ENCODE peak calls at places on chromosomes 6 and 20, in nine cellular contexts. G, C, B, U, E, K, A, R and L are unnamed samples.
A peak's percentile ranks its signal among the peaks of the same experiment; 100 is the strongest.

GRCh38 chr6:123898669-123899068 is 95.0 kb downstream of the NKAIN2 start:
- DNase-seq in G (no peak), C (no peak), B (no peak), U (no peak), E (no peak), K (no peak), A (no peak), R (no peak), L (no peak)

GRCh38 chr20:61445741-61446140 is 193.7 kb downstream of the CDH4 start:
- DNase-seq in G (no peak), C (no peak), B (no peak), U (no peak), E (no peak), K (no peak), A (no peak), R (no peak), L (no peak)

GRCh38 chr6:6712258-6712978 is 123.9 kb downstream of the LY86 start:
- DNase-seq in G (no peak), C (no peak), B (no peak), U (no peak), E (peak; percentile 18), K (peak; percentile 38), A (no peak), R (peak; percentile 72), L (peak; percentile 44)

GRCh38 chr6:89023591-89024441 is 56.7 kb upstream of the PNRC1 start:
- DNase-seq in G (no peak), C (peak; percentile 46), B (no peak), U (peak; percentile 83), E (no peak), K (no peak), A (no peak), R (no peak), L (no peak)

GRCh38 chr6:149628865-149629544 is 19.5 kb downstream of the KATNA1 start:
- DNase-seq in G (no peak), C (no peak), B (no peak), U (no peak), E (no peak), K (no peak), A (no peak), R (no peak), L (no peak)

GRCh38 chr20:38610521-38610920 is 8.9 kb downstream of the ARHGAP40 start:
- DNase-seq in G (no peak), C (no peak), B (no peak), U (no peak), E (no peak), K (no peak), A (no peak), R (no peak), L (no peak)

GRCh38 chr6:158053377-158054313 is 72.0 kb downstream of the SYNJ2 start:
- DNase-seq in G (no peak), C (no peak), B (no peak), U (no peak), E (no peak), K (no peak), A (no peak), R (no peak), L (no peak)

GRCh38 chr6:161963634-161964244 is 689.9 kb upstream of the AGPAT4 start:
- DNase-seq in G (no peak), C (no peak), B (no peak), U (no peak), E (no peak), K (no peak), A (peak; percentile 55), R (no peak), L (no peak)

GRCh38 chr6:113178349-113178748 is 678.8 kb upstream of the MARCKS start:
- DNase-seq in G (no peak), C (no peak), B (no peak), U (no peak), E (no peak), K (no peak), A (no peak), R (no peak), L (no peak)

GRCh38 chr20:17225891-17226409 is 890 bp upstream of the PCSK2 start:
- DNase-seq in G (no peak), C (no peak), B (no peak), U (peak; percentile 49), E (no peak), K (no peak), A (peak; percentile 67), R (no peak), L (no peak)
- H3K27me3 ChIP-seq in G (peaks cover 28% of the 10 kb centered on the region), C (no peaks in the 10 kb centered on the region), B (no peaks in the 10 kb centered on the region), U (peaks cover 8% of the 10 kb centered on the region), E (no peaks in the 10 kb centered on the region), K (peaks cover 12% of the 10 kb centered on the region), A (peaks cover 62% of the 10 kb centered on the region), R (peaks cover 84% of the 10 kb centered on the region), L (peaks cover 51% of the 10 kb centered on the region)

GRCh38 chr20:36234771-36235320 is 1.4 kb upstream of the AAR2 start:
- DNase-seq in G (no peak), C (no peak), B (no peak), U (no peak), E (no peak), K (no peak), A (no peak), R (no peak), L (no peak)
- H3K4me3 ChIP-seq in G (no peak overlapping the region), C (no peak overlapping the region), B (no peak overlapping the region), U (no peak overlapping the region), E (no peak overlapping the region), K (no peak overlapping the region), A (no peak overlapping the region), R (no peak overlapping the region), L (no peak overlapping the region)

DNA sequence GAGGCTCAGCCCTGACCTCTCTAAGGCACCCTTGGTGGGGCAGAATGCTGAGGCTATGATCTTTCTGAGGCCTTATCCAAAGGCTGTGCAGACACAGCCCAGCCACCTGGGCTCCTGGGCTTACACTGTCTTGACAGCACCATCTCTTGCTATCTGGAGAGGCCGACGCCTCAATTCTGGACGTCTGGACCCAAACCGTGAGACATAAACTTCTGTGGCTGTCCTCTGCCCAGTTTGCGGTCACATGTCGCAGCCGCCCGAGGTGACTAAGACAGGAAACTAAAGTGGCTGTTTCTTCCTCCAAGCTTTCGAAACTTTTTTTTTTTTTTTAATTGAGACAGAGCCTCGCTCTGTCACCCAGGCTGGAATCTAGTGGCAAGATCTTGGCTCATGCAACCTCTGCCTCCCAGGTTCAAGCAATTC is 49.3 kb downstream of the PRR18 start:
- DNase-seq in G (peak; percentile 82), C (no peak), B (no peak), U (peak; percentile 66), E (peak; percentile 20), K (no peak), A (no peak), R (no peak), L (peak; percentile 78)
- H3K27me3 ChIP-seq in G (peaks cover 4% of the 10 kb centered on the region), C (peaks cover under 1% of the 10 kb centered on the region), B (no peaks in the 10 kb centered on the region), U (no peaks in the 10 kb centered on the region), E (no peaks in the 10 kb centered on the region), K (no peaks in the 10 kb centered on the region), A (peaks cover 61% of the 10 kb centered on the region), R (peaks cover 38% of the 10 kb centered on the region), L (no peaks in the 10 kb centered on the region)

DNA sequence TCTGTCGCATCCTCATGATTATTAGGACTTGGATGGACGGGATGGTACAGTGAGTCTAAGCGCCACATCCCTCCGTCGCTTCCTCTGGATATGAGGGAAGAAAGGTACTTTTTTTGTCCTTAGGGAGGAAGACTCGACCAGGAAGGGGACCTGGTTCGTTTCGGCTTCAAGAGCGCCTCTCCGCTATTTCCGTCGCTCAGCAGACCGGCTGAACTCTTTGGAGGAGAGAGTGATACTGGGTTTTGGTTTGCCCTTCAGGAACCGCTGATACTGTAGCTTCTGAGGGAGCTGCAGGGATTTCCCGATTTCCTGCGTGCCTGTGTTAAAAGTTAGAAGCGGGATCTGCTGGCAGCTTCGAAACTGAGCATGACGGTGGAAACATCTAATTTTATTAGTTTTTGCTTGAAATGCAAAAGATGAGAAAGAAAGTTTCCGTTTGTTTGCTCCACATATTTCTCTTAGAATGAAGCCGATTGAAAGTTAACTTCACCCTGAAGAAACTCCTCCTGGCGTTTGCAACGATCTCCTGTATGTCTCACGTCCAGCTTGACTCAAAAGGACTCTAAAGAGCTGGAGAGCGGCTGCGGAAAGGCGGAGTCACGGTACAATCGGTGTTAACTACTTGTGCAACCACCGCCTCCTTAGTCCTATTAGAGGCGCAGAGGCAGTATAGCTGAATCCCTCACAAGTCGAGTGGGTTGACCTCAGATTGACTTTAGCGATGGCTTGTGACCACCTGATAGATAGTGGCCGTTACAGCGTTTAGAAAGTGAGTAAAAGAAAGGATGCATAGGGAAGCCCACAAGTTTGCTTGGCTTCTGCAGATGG is 129.4 kb downstream of the TRIM27 start:
- DNase-seq in G (no peak), C (no peak), B (no peak), U (no peak), E (no peak), K (no peak), A (peak; percentile 82), R (no peak), L (no peak)
- H3K4me3 ChIP-seq in G (no peak overlapping the region), C (no peak overlapping the region), B (no peak overlapping the region), U (no peak overlapping the region), E (no peak overlapping the region), K (no peak overlapping the region), A (peak overlapping the region; percentile 68), R (no peak overlapping the region), L (no peak overlapping the region)

GRCh38 chr20:6870559-6870958 is 103.1 kb downstream of the BMP2 start:
- DNase-seq in G (no peak), C (no peak), B (no peak), U (no peak), E (no peak), K (no peak), A (no peak), R (no peak), L (no peak)
- H3K27me3 ChIP-seq in G (no peaks in the 10 kb centered on the region), C (no peaks in the 10 kb centered on the region), B (no peaks in the 10 kb centered on the region), U (no peaks in the 10 kb centered on the region), E (no peaks in the 10 kb centered on the region), K (no peaks in the 10 kb centered on the region), A (no peaks in the 10 kb centered on the region), R (no peaks in the 10 kb centered on the region), L (no peaks in the 10 kb centered on the region)

GRCh38 chr6:118476554-118476953 is 71.5 kb upstream of the PLN start:
- DNase-seq in G (no peak), C (no peak), B (no peak), U (no peak), E (no peak), K (no peak), A (no peak), R (no peak), L (no peak)
- H3K4me3 ChIP-seq in G (no peak overlapping the region), C (no peak overlapping the region), B (peak overlapping the region; percentile 21), U (no peak overlapping the region), E (no peak overlapping the region), K (no peak overlapping the region), A (no peak overlapping the region), R (no peak overlapping the region), L (no peak overlapping the region)

DNA sequence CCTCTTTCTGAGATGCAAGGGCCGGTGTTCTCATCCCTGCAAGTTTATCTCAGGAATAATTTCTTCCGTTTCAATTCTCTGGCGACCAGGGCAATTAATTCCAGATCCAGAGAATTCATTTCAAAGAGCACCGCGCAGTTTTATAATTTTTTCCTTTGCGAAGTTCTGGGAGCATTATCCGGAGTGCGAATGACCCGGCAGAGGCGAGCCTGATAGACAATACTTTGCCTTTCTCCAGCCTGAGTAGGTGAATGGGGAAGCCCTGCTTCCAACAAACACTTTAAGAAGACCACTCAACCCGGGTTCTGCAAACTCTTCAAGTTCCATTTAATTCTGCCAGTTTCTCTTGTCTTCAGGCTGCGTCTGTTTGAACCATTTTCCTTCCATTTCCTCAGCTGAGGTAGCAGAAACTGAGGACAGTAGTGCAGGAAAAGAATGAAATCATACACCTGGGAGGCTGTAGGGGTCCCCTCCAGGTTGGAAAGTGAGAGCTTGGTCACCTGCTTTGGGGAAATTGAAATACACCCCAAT is 974 bp downstream of the VGLL2 start:
- DNase-seq in G (peak; percentile 57), C (no peak), B (no peak), U (no peak), E (no peak), K (no peak), A (peak; percentile 17), R (no peak), L (no peak)
- H3K27me3 ChIP-seq in G (peaks cover 70% of the 10 kb centered on the region), C (no peaks in the 10 kb centered on the region), B (peaks cover 19% of the 10 kb centered on the region), U (peaks cover 2% of the 10 kb centered on the region), E (peaks cover 4% of the 10 kb centered on the region), K (peaks cover 3% of the 10 kb centered on the region), A (peaks cover 100% of the 10 kb centered on the region), R (peaks cover 100% of the 10 kb centered on the region), L (peaks cover 38% of the 10 kb centered on the region)